ENCODE peak calls at places on chromosomes 2 and 18, in seven cellular contexts. L is posterior cingulate gyrus; A is spleen; Z is GM12891; V is fibroblast of gingiva; O is stimulated activated CD4-positive, alpha-beta T cell treated with anti-CD3 and anti-CD28 coated beads, Interleukin-2, amount 100 ng/mL, for 4 hours; R is activated CD4-positive, alpha-beta T cell treated with anti-CD3 and anti-CD28 coated beads for 24 hours. U is an unnamed sample.

GRCh38 chr2:229089806-229090205 is 181.3 kb downstream of the PID1 start:
- DNase-seq in L (no peak), A (no peak), Z (no peak), V (peak; percentile 69), O (no peak), R (no peak), U (no peak)

GRCh38 chr2:207930747-207931146 is 94.6 kb downstream of the PLEKHM3 start:
- DNase-seq in L (no peak), A (no peak), Z (no peak), V (no peak), O (no peak), R (no peak), U (no peak)

GRCh38 chr18:41660654-41661053 is 294.4 kb upstream of the PIK3C3 start:
- DNase-seq in L (no peak), A (no peak), Z (no peak), V (no peak), O (no peak), R (no peak), U (no peak)

GRCh38 chr18:52275817-52276216 is 64.2 kb upstream of the DCC start:
- DNase-seq in L (no peak), A (no peak), Z (no peak), V (no peak), O (no peak), R (no peak), U (no peak)

GRCh38 chr2:85997016-85997970 is 108.4 kb downstream of the POLR1A start:
- DNase-seq in L (no peak), A (peak; percentile 68), Z (no peak), V (peak; percentile 90), O (no peak), R (no peak), U (no peak)

GRCh38 chr2:230664128-230664527 is 48.5 kb upstream of the CAB39 start:
- DNase-seq in L (no peak), A (no peak), Z (no peak), V (no peak), O (no peak), R (no peak), U (no peak)

GRCh38 chr2:30149513-30149912 is 2.7 kb downstream of the YPEL5 start:
- DNase-seq in L (no peak), A (no peak), Z (no peak), V (no peak), O (no peak), R (no peak), U (no peak)

GRCh38 chr2:15158117-15158516 is 403.0 kb downstream of the NBAS start:
- DNase-seq in L (no peak), A (no peak), Z (no peak), V (no peak), O (no peak), R (no peak), U (no peak)

GRCh38 chr2:127413782-127414743 is 4.2 kb upstream of the PROC start:
- DNase-seq in L (no peak), A (no peak), Z (no peak), V (peak; percentile 77), O (no peak), R (no peak), U (no peak)

GRCh38 chr18:47528343-47528742 is 276.9 kb upstream of the SKOR2 start:
- DNase-seq in L (no peak), A (no peak), Z (no peak), V (no peak), O (no peak), R (no peak), U (no peak)

GRCh38 chr2:198657520-198658121 is 800.1 kb downstream of the SATB2 start:
- DNase-seq in L (no peak), A (no peak), Z (no peak), V (no peak), O (no peak), R (no peak), U (no peak)

GRCh38 chr2:13819896-13820295 is 812.6 kb upstream of the LRATD1 start:
- DNase-seq in L (no peak), A (no peak), Z (no peak), V (no peak), O (no peak), R (no peak), U (no peak)

GRCh38 chr18:13611616-13612110 is 114.7 kb downstream of the FAM210A start:
- DNase-seq in L (no peak), A (peak; percentile 80), Z (no peak), V (peak; percentile 28), O (no peak), R (no peak), U (no peak)

GRCh38 chr2:169676357-169676756 is 17.8 kb downstream of the CFAP210 start:
- DNase-seq in L (no peak), A (no peak), Z (no peak), V (no peak), O (no peak), R (no peak), U (no peak)

GRCh38 chr2:20650412-20650879 is 452 bp downstream of the HS1BP3 start:
- DNase-seq in L (no peak), A (no peak), Z (peak; percentile 42), V (peak; percentile 52), O (no peak), R (no peak), U (no peak)

GRCh38 chr2:73368781-73369180 is 16.9 kb upstream of the ALMS1 start:
- DNase-seq in L (no peak), A (no peak), Z (no peak), V (no peak), O (no peak), R (no peak), U (no peak)

GRCh38 chr2:73489053-73489452 is 103.4 kb downstream of the ALMS1 start:
- DNase-seq in L (no peak), A (no peak), Z (no peak), V (no peak), O (no peak), R (no peak), U (no peak)

GRCh38 chr2:145919507-145919906 is 1399.6 kb upstream of the ZEB2 start:
- DNase-seq in L (no peak), A (no peak), Z (no peak), V (peak; percentile 21), O (no peak), R (no peak), U (no peak)

GRCh38 chr2:9336209-9336533 is 87.2 kb downstream of the ITGB1BP1 start:
- DNase-seq in L (no peak), A (no peak), Z (peak; percentile 43), V (peak; percentile 9), O (no peak), R (no peak), U (peak; percentile 13)

GRCh38 chr2:58939388-58939787 is 698.3 kb upstream of the FANCL start:
- DNase-seq in L (no peak), A (no peak), Z (no peak), V (peak; percentile 51), O (no peak), R (no peak), U (no peak)

GRCh38 chr2:120847700-120848321 is 112.1 kb downstream of the GLI2 start:
- DNase-seq in L (no peak), A (peak; percentile 58), Z (no peak), V (no peak), O (no peak), R (no peak), U (no peak)

GRCh38 chr18:79577451-79578395 is 101.9 kb upstream of the CTDP1 start:
- DNase-seq in L (no peak), A (peak; percentile 78), Z (no peak), V (no peak), O (no peak), R (no peak), U (no peak)

GRCh38 chr2:64260817-64261216 is 116.6 kb upstream of the PELI1 start:
- DNase-seq in L (peak; percentile 39), A (peak; percentile 91), Z (no peak), V (no peak), O (no peak), R (no peak), U (peak; percentile 31)

GRCh38 chr2:70258532-70258875 is 567 bp downstream of the PCYOX1 start:
- DNase-seq in L (peak; percentile 26), A (peak; percentile 84), Z (no peak), V (peak; percentile 60), O (no peak), R (no peak), U (no peak)

GRCh38 chr2:124281556-124281955 is 256.5 kb downstream of the CNTNAP5 start:
- DNase-seq in L (no peak), A (no peak), Z (no peak), V (no peak), O (no peak), R (no peak), U (no peak)

GRCh38 chr2:188751786-188752185 is 222.4 kb upstream of the COL3A1 start:
- DNase-seq in L (no peak), A (no peak), Z (no peak), V (no peak), O (no peak), R (no peak), U (no peak)

GRCh38 chr18:37512400-37512799 is 53.2 kb downstream of the CELF4 start:
- DNase-seq in L (no peak), A (no peak), Z (no peak), V (no peak), O (no peak), R (no peak), U (no peak)

GRCh38 chr18:48605408-48605845 is 66.6 kb downstream of the CTIF start:
- DNase-seq in L (no peak), A (peak; percentile 42), Z (no peak), V (no peak), O (no peak), R (no peak), U (no peak)